ENCODE peak calls at places on chromosome 13, in six cellular contexts. N, V, S, F, T and E are unnamed samples.

GRCh38 chr13:60759499-60759898 is 362.5 kb downstream of the TDRD3 start:
- DNase-seq in N (no peak), F (peak; percentile 56), T (no peak), V (no peak), S (peak; percentile 26), E (no peak)

GRCh38 chr13:32956595-32956933 is 59.7 kb upstream of the KL start:
- DNase-seq in S (no peak), T (no peak), N (no peak), F (no peak), V (no peak), E (peak; percentile 15)

GRCh38 chr13:107271226-107271625 is 703.3 kb upstream of the ARGLU1 start:
- DNase-seq in N (peak; percentile 50), V (no peak), F (no peak), S (peak; percentile 41), T (no peak), E (peak; percentile 59)

GRCh38 chr13:95546919-95547318 is 5.6 kb upstream of the CLDN10 start:
- DNase-seq in V (no peak), S (no peak), T (no peak), F (no peak), N (no peak), E (no peak)

GRCh38 chr13:39874331-39875055 is 219.0 kb downstream of the COG6 start:
- DNase-seq in V (no peak), S (no peak), N (no peak), T (no peak), F (no peak), E (no peak)

GRCh38 chr13:64078480-64078936 is 2662.9 kb upstream of the PCDH20 start:
- DNase-seq in F (no peak), T (peak; percentile 72), N (no peak), S (no peak), V (no peak), E (peak; percentile 55)

GRCh38 chr13:43908156-43909126 is 28.7 kb downstream of the LACC1 start:
- DNase-seq in T (no peak), N (peak; percentile 91), F (peak; percentile 49), V (no peak), S (peak; percentile 62), E (peak; percentile 6)

GRCh38 chr13:113449693-113450347 is 3.5 kb downstream of the ADPRHL1 start:
- DNase-seq in T (no peak), F (no peak), V (no peak), S (no peak), N (no peak), E (no peak)

GRCh38 chr13:19818223-19818842 is 35.6 kb upstream of the PSPC1 start:
- DNase-seq in N (no peak), F (peak; percentile 1), S (peak; percentile 8), T (peak; percentile 77), V (peak; percentile 91), E (no peak)

GRCh38 chr13:78022164-78022877 is 103.7 kb upstream of the EDNRB start:
- DNase-seq in V (no peak), F (peak; percentile 14), N (peak; percentile 72), S (peak; percentile 70), T (no peak), E (peak; percentile 42)

GRCh38 chr13:60645552-60646138 is 248.6 kb downstream of the TDRD3 start:
- DNase-seq in S (no peak), N (no peak), F (no peak), V (no peak), T (peak; percentile 63), E (peak; percentile 38)

GRCh38 chr13:76711515-76712182 is 174.6 kb downstream of the KCTD12 start:
- DNase-seq in V (no peak), T (no peak), N (peak; percentile 94), F (peak; percentile 3), S (peak; percentile 77), E (peak; percentile 76)

GRCh38 chr13:106376411-106377112 is 158.9 kb downstream of the EFNB2 start:
- DNase-seq in F (no peak), T (no peak), N (peak; percentile 95), V (no peak), S (peak; percentile 98), E (peak; percentile 82)

GRCh38 chr13:113029487-113030258 is 60.7 kb downstream of the MCF2L start:
- DNase-seq in N (no peak), F (peak; percentile 14), S (no peak), V (no peak), T (no peak), E (no peak)

GRCh38 chr13:31090096-31090495 is 71.6 kb downstream of the HSPH1 start:
- DNase-seq in T (no peak), V (no peak), N (no peak), S (no peak), F (no peak), E (no peak)
- H3K27me3 ChIP-seq in T (no peaks in the 10 kb centered on the region), V (no peaks in the 10 kb centered on the region), N (peaks cover 39% of the 10 kb centered on the region), S (peaks cover 4% of the 10 kb centered on the region), F (no peaks in the 10 kb centered on the region), E (no peaks in the 10 kb centered on the region)

GRCh38 chr13:36954542-36954941 is 34.5 kb upstream of the SMAD9 start:
- DNase-seq in T (no peak), N (peak; percentile 1), S (no peak), F (peak; percentile 7), V (no peak), E (no peak)
- H3K36me3 ChIP-seq in T (peaks cover 5% of the 10 kb centered on the region), N (peaks cover 20% of the 10 kb centered on the region), S (peaks cover 10% of the 10 kb centered on the region), F (peaks cover 2% of the 10 kb centered on the region), V (peaks cover 47% of the 10 kb centered on the region), E (peaks cover 30% of the 10 kb centered on the region)

GRCh38 chr13:35475131-35475959 is 1.1 kb downstream of the MAB21L1 start:
- DNase-seq in N (peak; percentile 16), F (peak; percentile 8), T (peak; percentile 76), S (peak; percentile 7), V (no peak), E (peak; percentile 48)
- H3K27me3 ChIP-seq in N (peaks cover 62% of the 10 kb centered on the region), F (peaks cover 4% of the 10 kb centered on the region), T (no peaks in the 10 kb centered on the region), S (peaks cover 59% of the 10 kb centered on the region), V (peaks cover 82% of the 10 kb centered on the region), E (peaks cover 32% of the 10 kb centered on the region)

GRCh38 chr13:110697842-110698241 is 8.1 kb downstream of the CARS2 start:
- DNase-seq in T (no peak), F (no peak), N (no peak), V (no peak), S (no peak), E (no peak)

GRCh38 chr13:110698689-110699088 is 7.2 kb downstream of the CARS2 start:
- DNase-seq in S (no peak), T (no peak), N (no peak), F (no peak), V (no peak), E (no peak)

GRCh38 chr13:110700186-110700585 is 5.7 kb downstream of the CARS2 start:
- DNase-seq in V (no peak), F (no peak), N (no peak), T (no peak), S (no peak), E (no peak)

GRCh38 chr13:110699148-110700145 is 6.5 kb downstream of the CARS2 start:
- DNase-seq in N (no peak), V (no peak), F (no peak), T (no peak), S (no peak), E (no peak)

DNA sequence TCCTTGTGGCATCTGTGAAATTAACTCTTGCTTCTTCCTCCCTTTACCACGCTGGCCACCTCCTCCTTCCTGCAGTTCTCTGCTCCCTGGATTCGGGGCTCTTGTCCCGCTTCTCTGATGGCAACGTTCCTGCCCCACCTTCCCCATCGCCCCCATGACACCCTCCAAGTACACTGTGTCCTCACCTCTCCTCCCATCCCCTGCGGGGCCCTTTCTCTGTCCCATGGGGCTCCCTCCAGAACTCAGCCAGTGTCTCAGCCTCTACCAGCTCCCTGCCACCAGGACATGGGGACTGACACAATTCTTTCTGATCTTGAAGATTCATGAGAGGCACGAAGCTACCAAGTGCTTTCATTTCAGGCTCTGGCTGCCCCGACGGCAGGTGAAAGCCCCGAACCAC is 9.1 kb downstream of the CARS2 start:
- DNase-seq in T (no peak), V (no peak), S (no peak), N (no peak), F (no peak), E (no peak)
- H3K36me3 ChIP-seq in T (peaks cover 3% of the 10 kb centered on the region), V (peaks cover 63% of the 10 kb centered on the region), S (peaks cover 39% of the 10 kb centered on the region), N (peaks cover 46% of the 10 kb centered on the region), F (peaks cover 10% of the 10 kb centered on the region), E (peaks cover 68% of the 10 kb centered on the region)

GRCh38 chr13:47632311-47632710 is 368.8 kb downstream of the SUCLA2 start:
- DNase-seq in F (no peak), N (no peak), S (no peak), V (no peak), T (no peak), E (no peak)
- H3K27me3 ChIP-seq in F (no peaks in the 10 kb centered on the region), N (no peaks in the 10 kb centered on the region), S (no peaks in the 10 kb centered on the region), V (no peaks in the 10 kb centered on the region), T (no peaks in the 10 kb centered on the region), E (no peaks in the 10 kb centered on the region)

GRCh38 chr13:110458017-110458416 is 103.5 kb downstream of the RAB20 start:
- DNase-seq in N (no peak), F (no peak), T (no peak), V (no peak), S (no peak), E (no peak)
- H3K36me3 ChIP-seq in N (peaks cover 71% of the 10 kb centered on the region), F (peaks cover 3% of the 10 kb centered on the region), T (no peaks in the 10 kb centered on the region), V (peaks cover 33% of the 10 kb centered on the region), S (peaks cover 89% of the 10 kb centered on the region), E (no peaks in the 10 kb centered on the region)

GRCh38 chr13:28097503-28097902 is 2.9 kb downstream of the FLT3 start:
- DNase-seq in N (no peak), S (no peak), V (no peak), T (no peak), F (no peak), E (no peak)
- H3K27me3 ChIP-seq in N (peaks cover 57% of the 10 kb centered on the region), S (peaks cover 44% of the 10 kb centered on the region), V (peaks cover 68% of the 10 kb centered on the region), T (no peaks in the 10 kb centered on the region), F (peaks cover 15% of the 10 kb centered on the region), E (peaks cover 80% of the 10 kb centered on the region)